ENCODE peak calls at places on chromosomes 2 and 18, in five cellular contexts. One of them, this sample, is unnamed.

GRCh38 chr2:28155627-28156026 is 237.0 kb upstream of the FOSL2 start:
- DNase-seq in H9: no peak
- DNase-seq in mesenchymal stem cell: no peak
- DNase-seq in H1: no peak
- DNase-seq in trophoblast cell: peak; percentile 56
- DNase-seq in this sample: no peak

GRCh38 chr2:203016716-203017115 is 2.0 kb downstream of the NBEAL1 start:
- DNase-seq in H9: no peak
- DNase-seq in mesenchymal stem cell: no peak
- DNase-seq in H1: no peak
- DNase-seq in trophoblast cell: no peak
- DNase-seq in this sample: no peak

GRCh38 chr2:119126650-119127049 is 31.9 kb downstream of the C1QL2 start:
- DNase-seq in H9: peak; percentile 95
- DNase-seq in mesenchymal stem cell: no peak
- DNase-seq in H1: peak; percentile 90
- DNase-seq in trophoblast cell: peak; percentile 21
- DNase-seq in this sample: peak; percentile 48

GRCh38 chr2:69177063-69177771 is 164.2 kb downstream of the ANTXR1 start:
- DNase-seq in H9: peak; percentile 70
- DNase-seq in mesenchymal stem cell: peak; percentile 100
- DNase-seq in H1: peak; percentile 49
- DNase-seq in trophoblast cell: peak; percentile 94
- DNase-seq in this sample: no peak

GRCh38 chr2:10675126-10675525 is 14.6 kb downstream of the NOL10 start:
- DNase-seq in H9: no peak
- DNase-seq in mesenchymal stem cell: no peak
- DNase-seq in H1: no peak
- DNase-seq in trophoblast cell: no peak
- DNase-seq in this sample: no peak

GRCh38 chr2:156340818-156341481 is 8.4 kb upstream of the NR4A2 start:
- DNase-seq in H9: no peak
- DNase-seq in mesenchymal stem cell: peak; percentile 61
- DNase-seq in H1: no peak
- DNase-seq in trophoblast cell: peak; percentile 46
- DNase-seq in this sample: peak; percentile 18

GRCh38 chr18:55997156-55997561 is 409.2 kb upstream of the TCF4 start:
- DNase-seq in H9: no peak
- DNase-seq in mesenchymal stem cell: peak; percentile 32
- DNase-seq in H1: no peak
- DNase-seq in trophoblast cell: no peak
- DNase-seq in this sample: no peak

GRCh38 chr18:24398515-24398914 is 891 bp upstream of the OSBPL1A start:
- DNase-seq in H9: peak; percentile 48
- DNase-seq in mesenchymal stem cell: peak; percentile 65
- DNase-seq in H1: no peak
- DNase-seq in trophoblast cell: peak; percentile 12
- DNase-seq in this sample: no peak

GRCh38 chr2:164792316-164793127 is 49.1 kb downstream of the COBLL1 start:
- DNase-seq in H9: no peak
- DNase-seq in mesenchymal stem cell: no peak
- DNase-seq in H1: no peak
- DNase-seq in trophoblast cell: no peak
- DNase-seq in this sample: no peak

GRCh38 chr18:22074343-22075070 is 94.9 kb upstream of the GATA6 start:
- DNase-seq in H9: no peak
- DNase-seq in mesenchymal stem cell: no peak
- DNase-seq in H1: no peak
- DNase-seq in trophoblast cell: no peak
- DNase-seq in this sample: no peak

GRCh38 chr2:239162141-239162821 is 238.5 kb downstream of the HDAC4 start:
- DNase-seq in H9: peak; percentile 17
- DNase-seq in mesenchymal stem cell: no peak
- DNase-seq in H1: no peak
- DNase-seq in trophoblast cell: no peak
- DNase-seq in this sample: no peak

GRCh38 chr2:121104721-121105141 is 180.3 kb downstream of the TFCP2L1 start:
- DNase-seq in H9: no peak
- DNase-seq in mesenchymal stem cell: peak; percentile 10
- DNase-seq in H1: no peak
- DNase-seq in trophoblast cell: no peak
- DNase-seq in this sample: peak; percentile 12

GRCh38 chr2:46032161-46032813 is 264.9 kb upstream of the EPAS1 start:
- DNase-seq in H9: no peak
- DNase-seq in mesenchymal stem cell: no peak
- DNase-seq in H1: no peak
- DNase-seq in trophoblast cell: no peak
- DNase-seq in this sample: no peak

GRCh38 chr2:25160376-25160775 is 8.0 kb downstream of the POMC start:
- DNase-seq in H9: no peak
- DNase-seq in mesenchymal stem cell: no peak
- DNase-seq in H1: no peak
- DNase-seq in trophoblast cell: no peak
- DNase-seq in this sample: no peak

GRCh38 chr2:225670111-225670974 is 270.8 kb downstream of the NYAP2 start:
- DNase-seq in H9: no peak
- DNase-seq in mesenchymal stem cell: peak; percentile 66
- DNase-seq in H1: no peak
- DNase-seq in trophoblast cell: peak; percentile 48
- DNase-seq in this sample: no peak

GRCh38 chr2:25977768-25978167 is 4.5 kb downstream of the KIF3C start:
- DNase-seq in H9: no peak
- DNase-seq in mesenchymal stem cell: peak; percentile 35
- DNase-seq in H1: no peak
- DNase-seq in trophoblast cell: peak; percentile 98
- DNase-seq in this sample: no peak

GRCh38 chr2:237692601-237693079 is 65.3 kb downstream of the LRRFIP1 start:
- DNase-seq in H9: peak; percentile 51
- DNase-seq in mesenchymal stem cell: peak; percentile 49
- DNase-seq in H1: no peak
- DNase-seq in trophoblast cell: no peak
- DNase-seq in this sample: no peak

GRCh38 chr2:207807516-207807915 is 37.8 kb upstream of the FZD5 start:
- DNase-seq in H9: no peak
- DNase-seq in mesenchymal stem cell: no peak
- DNase-seq in H1: no peak
- DNase-seq in trophoblast cell: peak; percentile 28
- DNase-seq in this sample: no peak

GRCh38 chr2:164625378-164625971 is 4.2 kb upstream of the GRB14 start:
- DNase-seq in H9: no peak
- DNase-seq in mesenchymal stem cell: no peak
- DNase-seq in H1: no peak
- DNase-seq in trophoblast cell: peak; percentile 48
- DNase-seq in this sample: no peak

DNA sequence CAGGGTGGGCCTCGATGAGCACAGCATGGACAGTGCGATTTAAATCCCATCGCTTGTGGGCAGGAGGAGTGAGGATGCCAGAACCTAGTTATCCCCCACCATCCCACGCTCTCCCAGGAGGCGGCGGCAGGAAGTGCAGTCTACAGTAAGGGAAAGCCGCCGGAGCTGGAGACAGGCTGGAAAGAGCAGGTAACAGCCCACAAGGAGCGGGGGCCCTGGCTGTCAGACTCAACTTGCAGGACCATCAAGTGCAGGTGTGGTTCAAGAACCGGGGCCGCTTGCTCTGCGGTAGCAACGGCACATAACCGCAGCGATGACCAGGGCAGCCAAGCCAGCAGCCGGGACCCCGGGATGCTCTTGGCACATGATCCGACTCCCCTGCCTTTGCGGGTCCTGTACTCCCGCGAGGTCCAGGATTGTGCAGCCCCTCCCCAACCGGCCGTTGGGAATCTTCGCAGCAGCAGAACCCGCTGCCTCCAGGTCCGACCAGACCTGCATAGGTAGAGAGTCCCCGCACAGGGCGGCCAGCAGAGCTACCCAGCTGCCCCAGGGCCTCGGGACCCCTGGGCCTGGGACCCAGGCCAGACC is 82.1 kb downstream of the BIN1 start:
- DNase-seq in H9: peak; percentile 87
- DNase-seq in mesenchymal stem cell: peak; percentile 72
- DNase-seq in H1: peak; percentile 87
- DNase-seq in trophoblast cell: no peak
- DNase-seq in this sample: peak; percentile 43
- H4K8ac ChIP-seq in H9: no peak overlapping the region
- H4K8ac ChIP-seq in mesenchymal stem cell: peak overlapping the region; percentile 93
- H4K8ac ChIP-seq in H1: peak overlapping the region; percentile 85
- H4K8ac ChIP-seq in trophoblast cell: peak overlapping the region; percentile 6
- H4K8ac ChIP-seq in this sample: no peak overlapping the region

GRCh38 chr2:183124222-183124956 is at the start of gene NUP35:
- DNase-seq in H9: peak; percentile 87
- DNase-seq in mesenchymal stem cell: peak; percentile 93
- DNase-seq in H1: peak; percentile 94
- DNase-seq in trophoblast cell: peak; percentile 99
- DNase-seq in this sample: peak; percentile 90
- H2BK12ac ChIP-seq in H9: peak within 1 kb of the TSS; percentile 40
- H2BK12ac ChIP-seq in mesenchymal stem cell: peak within 1 kb of the TSS; percentile 60
- H2BK12ac ChIP-seq in H1: peak within 1 kb of the TSS; percentile 91
- H2BK12ac ChIP-seq in trophoblast cell: no peak within 1 kb of the TSS
- H2BK12ac ChIP-seq in this sample: no peak within 1 kb of the TSS

GRCh38 chr2:160367887-160368286 is 125.7 kb downstream of the RBMS1 start:
- DNase-seq in H9: no peak
- DNase-seq in mesenchymal stem cell: peak; percentile 95
- DNase-seq in H1: no peak
- DNase-seq in trophoblast cell: peak; percentile 48
- DNase-seq in this sample: no peak

GRCh38 chr2:160372010-160372356 is 121.6 kb downstream of the RBMS1 start:
- DNase-seq in H9: no peak
- DNase-seq in mesenchymal stem cell: no peak
- DNase-seq in H1: no peak
- DNase-seq in trophoblast cell: no peak
- DNase-seq in this sample: no peak

GRCh38 chr2:160372585-160372984 is 121.0 kb downstream of the RBMS1 start:
- DNase-seq in H9: no peak
- DNase-seq in mesenchymal stem cell: peak; percentile 35
- DNase-seq in H1: no peak
- DNase-seq in trophoblast cell: no peak
- DNase-seq in this sample: no peak

GRCh38 chr2:160371251-160372009 is 122.2 kb downstream of the RBMS1 start:
- DNase-seq in H9: no peak
- DNase-seq in mesenchymal stem cell: no peak
- DNase-seq in H1: no peak
- DNase-seq in trophoblast cell: no peak
- DNase-seq in this sample: no peak

DNA sequence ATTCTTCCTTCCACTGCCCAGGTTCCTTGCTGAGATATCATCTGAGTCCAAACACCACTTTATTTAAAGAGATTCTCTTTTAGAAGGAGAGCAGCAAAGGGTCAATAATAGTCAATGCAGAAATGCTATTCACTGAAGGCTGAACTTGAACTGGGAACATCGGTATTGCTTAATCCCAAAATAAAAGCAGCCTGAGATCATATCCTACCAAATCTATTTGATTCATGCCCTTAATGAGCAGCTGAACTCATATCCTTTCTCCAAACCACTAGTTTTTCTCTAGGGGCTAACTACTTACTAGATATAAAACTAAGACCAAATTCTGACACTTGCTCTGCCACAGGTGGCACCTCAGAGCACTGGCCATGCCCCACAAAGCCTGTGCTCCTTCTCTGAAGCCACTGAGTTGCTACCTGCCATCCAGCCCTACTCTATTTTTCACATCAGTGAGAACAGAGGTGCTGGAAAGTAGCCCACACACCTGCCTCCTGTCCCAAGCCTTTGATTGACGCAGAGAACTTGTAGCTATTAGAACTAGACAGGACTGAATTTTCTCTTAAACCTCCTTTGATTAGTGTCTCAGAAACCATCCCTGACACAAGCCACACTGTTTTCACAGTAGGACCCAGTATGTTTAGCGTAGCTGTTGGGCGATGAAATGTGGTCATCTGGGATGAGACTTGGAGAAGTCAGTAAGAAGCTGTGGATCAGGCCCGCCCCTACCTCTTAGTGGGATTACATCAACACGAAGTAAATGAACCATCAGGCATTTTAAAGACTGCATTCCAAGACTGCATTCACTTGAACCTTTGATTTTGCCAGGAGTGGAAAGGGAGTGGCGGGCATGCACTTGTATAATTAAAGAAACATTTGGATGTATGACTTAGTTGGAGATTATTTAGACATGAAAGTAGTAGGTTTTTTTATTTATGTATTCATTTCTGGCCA is 124.3 kb downstream of the RBMS1 start:
- DNase-seq in H9: no peak
- DNase-seq in mesenchymal stem cell: no peak
- DNase-seq in H1: no peak
- DNase-seq in trophoblast cell: peak; percentile 49
- DNase-seq in this sample: no peak
- H3K18ac ChIP-seq in H9: no peak overlapping the region
- H3K18ac ChIP-seq in mesenchymal stem cell: peak overlapping the region; percentile 80
- H3K18ac ChIP-seq in H1: no peak overlapping the region
- H3K18ac ChIP-seq in trophoblast cell: no peak overlapping the region
- H3K18ac ChIP-seq in this sample: no peak overlapping the region

GRCh38 chr2:12817870-12818269 is 101.1 kb downstream of the TRIB2 start:
- DNase-seq in H9: no peak
- DNase-seq in mesenchymal stem cell: no peak
- DNase-seq in H1: no peak
- DNase-seq in trophoblast cell: no peak
- DNase-seq in this sample: no peak

GRCh38 chr2:12819721-12820120 is 103.0 kb downstream of the TRIB2 start:
- DNase-seq in H9: no peak
- DNase-seq in mesenchymal stem cell: peak; percentile 74
- DNase-seq in H1: no peak
- DNase-seq in trophoblast cell: peak; percentile 44
- DNase-seq in this sample: no peak

GRCh38 chr2:12819098-12819465 is 102.3 kb downstream of the TRIB2 start:
- DNase-seq in H9: no peak
- DNase-seq in mesenchymal stem cell: peak; percentile 98
- DNase-seq in H1: no peak
- DNase-seq in trophoblast cell: peak; percentile 77
- DNase-seq in this sample: no peak

GRCh38 chr2:12818416-12819097 is 101.8 kb downstream of the TRIB2 start:
- DNase-seq in H9: no peak
- DNase-seq in mesenchymal stem cell: no peak
- DNase-seq in H1: no peak
- DNase-seq in trophoblast cell: no peak
- DNase-seq in this sample: no peak

DNA sequence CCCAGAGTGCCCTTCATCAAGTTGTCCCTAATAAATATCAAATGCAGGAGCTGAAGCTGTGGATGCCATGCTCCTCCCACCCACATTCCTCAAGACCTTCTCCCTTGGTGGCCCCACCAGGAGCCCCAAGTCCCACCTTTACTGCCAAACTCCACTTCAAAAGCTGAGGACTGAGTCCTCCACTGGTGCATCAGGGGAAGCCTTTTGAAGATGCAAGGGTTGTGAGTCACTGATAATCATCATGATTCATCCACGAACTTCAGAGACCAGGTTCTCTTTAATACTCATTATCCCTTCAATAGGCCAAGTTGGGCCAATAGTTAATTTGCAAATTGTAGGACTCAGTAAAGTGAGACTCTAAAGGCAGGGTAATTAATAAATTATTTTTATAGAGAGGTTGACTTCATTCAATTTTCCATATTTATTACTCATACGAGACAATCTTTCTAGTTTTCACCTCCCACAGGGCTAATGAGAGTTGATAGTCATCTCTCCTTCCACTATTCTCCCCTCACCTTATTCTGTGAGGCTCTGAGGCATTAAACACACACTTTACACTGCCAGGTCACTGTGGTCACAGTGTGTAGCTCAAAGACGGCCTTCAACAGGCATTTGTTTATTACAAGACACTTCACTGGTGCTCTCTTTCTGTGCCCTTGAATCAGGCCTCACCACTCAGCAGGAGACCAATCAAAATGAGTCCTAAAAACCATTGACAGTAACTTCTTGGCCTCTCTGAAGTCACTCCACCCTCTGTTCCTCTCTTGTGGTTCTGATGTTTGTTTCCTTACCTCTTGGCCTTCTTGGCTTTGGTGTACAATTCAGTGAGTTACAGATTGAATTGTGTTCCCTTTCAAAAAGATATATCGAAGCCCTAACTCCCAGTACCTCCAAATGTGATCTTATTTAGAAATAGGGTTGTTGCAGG is 99.9 kb downstream of the TRIB2 start:
- DNase-seq in H9: no peak
- DNase-seq in mesenchymal stem cell: peak; percentile 53
- DNase-seq in H1: no peak
- DNase-seq in trophoblast cell: peak; percentile 8
- DNase-seq in this sample: no peak
- H4K8ac ChIP-seq in H9: no peak overlapping the region
- H4K8ac ChIP-seq in mesenchymal stem cell: peak overlapping the region; percentile 19
- H4K8ac ChIP-seq in H1: no peak overlapping the region
- H4K8ac ChIP-seq in trophoblast cell: no peak overlapping the region
- H4K8ac ChIP-seq in this sample: no peak overlapping the region